ENCODE peak calls at places on chromosome 1, in ten cellular contexts. T is EH; W is iPS-NIHi11; E is A549; U is NCI-H446; A is stimulated activated naive CD8-positive, alpha-beta T cell treated with anti-CD3 and anti-CD28 coated beads, Interleukin-15, Interleukin-2, amounts not matched to agents 100 U/mL and 50 U/mL, for 24 hours; L is NCI-H2171 treated with DMSO at 0.1 percent for 48 hours; Y is occipital lobe; C is stimulated activated CD8-positive, alpha-beta memory T cell treated with anti-CD3 and anti-CD28 coated beads, Interleukin-15, amount 100 ng/mL, for 1 hour; O is naive thymus-derived CD8-positive, alpha-beta T cell. F is an unnamed sample.

GRCh38 chr1:74596770-74597169 is 76.8 kb downstream of the ERICH3 start:
- DNase-seq in T (no peak), W (no peak), E (no peak), U (no peak), A (no peak), L (peak; percentile 65), Y (no peak), C (no peak), O (no peak), F (no peak)

GRCh38 chr1:10716840-10717239 is 79.6 kb downstream of the CASZ1 start:
- DNase-seq in T (no peak), W (no peak), E (no peak), U (no peak), A (no peak), L (no peak), Y (no peak), C (no peak), O (no peak), F (no peak)

GRCh38 chr1:176466514-176466913 is 3.5 kb downstream of the PAPPA2 start:
- DNase-seq in T (peak; percentile 1), W (peak; percentile 62), E (peak; percentile 32), U (peak; percentile 29), A (no peak), L (peak; percentile 10), Y (no peak), C (no peak), O (no peak), F (peak; percentile 21)

GRCh38 chr1:98045211-98046030 is 124.6 kb upstream of the DPYD start:
- DNase-seq in T (peak; percentile 48), W (peak; percentile 18), E (peak; percentile 81), U (peak; percentile 94), A (peak; percentile 12), L (no peak), Y (peak; percentile 36), C (no peak), O (no peak), F (peak; percentile 77)

GRCh38 chr1:111369177-111369576 is 58.4 kb downstream of the OVGP1 start:
- DNase-seq in T (no peak), W (no peak), E (no peak), U (peak; percentile 8), A (no peak), L (peak; percentile 55), Y (no peak), C (no peak), O (no peak), F (no peak)

GRCh38 chr1:152107984-152108898 is 7.0 kb downstream of the TCHH start:
- DNase-seq in T (peak; percentile 13), W (no peak), E (peak; percentile 83), U (no peak), A (no peak), L (no peak), Y (no peak), C (no peak), O (no peak), F (no peak)

GRCh38 chr1:208837242-208837641 is 593.1 kb upstream of the PLXNA2 start:
- DNase-seq in T (no peak), W (no peak), E (no peak), U (no peak), A (no peak), L (no peak), Y (no peak), C (no peak), O (no peak), F (no peak)

GRCh38 chr1:161367684-161368398 is at the start of gene CFAP126:
- DNase-seq in T (peak; percentile 76), W (peak; percentile 88), E (peak; percentile 77), U (no peak), A (peak; percentile 33), L (peak; percentile 78), Y (no peak), C (no peak), O (peak; percentile 50), F (peak; percentile 57)

GRCh38 chr1:178005450-178005849 is 35.6 kb upstream of the SEC16B start:
- DNase-seq in T (no peak), W (no peak), E (no peak), U (no peak), A (no peak), L (no peak), Y (no peak), C (no peak), O (no peak), F (no peak)